ENCODE peak calls at places on chromosomes 4 and X, in six cellular contexts. H, D, K, S, A and G are unnamed samples.

GRCh38 chr4:98929341-98930267 is 671 bp upstream of the EIF4E start:
- DNase-seq in H (peak; percentile 98), D (peak; percentile 57), K (peak; percentile 39), S (peak; percentile 54), A (peak; percentile 68), G (peak; percentile 84)

GRCh38 chr4:25085621-25086020 is 54.9 kb upstream of the LGI2 start:
- DNase-seq in H (no peak), D (no peak), K (no peak), S (no peak), A (peak; percentile 19), G (no peak)

GRCh38 chrX:111719426-111720210 is 38.6 kb downstream of the ALG13 start:
- DNase-seq in H (peak; percentile 16), D (no peak), K (no peak), S (no peak), A (no peak), G (no peak)

GRCh38 chrX:154597221-154597620 is 12.3 kb downstream of the CTAG1A start:
- DNase-seq in H (no peak), D (no peak), K (no peak), S (no peak), A (no peak), G (no peak)

GRCh38 chr4:117400039-117400835 is 314.9 kb upstream of the TRAM1L1 start:
- DNase-seq in H (peak; percentile 77), D (no peak), K (no peak), S (no peak), A (no peak), G (no peak)

GRCh38 chrX:29470029-29470428 is 745.3 kb upstream of the MAGEB2 start:
- DNase-seq in H (peak; percentile 76), D (no peak), K (no peak), S (no peak), A (no peak), G (no peak)

GRCh38 chr4:109574443-109574850 is 14.4 kb downstream of the MCUB start:
- DNase-seq in H (no peak), D (no peak), K (no peak), S (no peak), A (no peak), G (no peak)

GRCh38 chrX:104370089-104370488 is 115.4 kb upstream of the ESX1 start:
- DNase-seq in H (no peak), D (no peak), K (no peak), S (no peak), A (no peak), G (no peak)

GRCh38 chrX:42778096-42778495 is at the start of gene PPP1R2C:
- DNase-seq in H (no peak), D (no peak), K (no peak), S (no peak), A (peak; percentile 44), G (no peak)

GRCh38 chr4:84498203-84499026 is 677 bp downstream of the NKX6-1 start:
- DNase-seq in H (peak; percentile 7), D (no peak), K (no peak), S (no peak), A (peak; percentile 88), G (no peak)

GRCh38 chr4:98969813-98970212 is 25.7 kb upstream of the METAP1 start:
- DNase-seq in H (no peak), D (no peak), K (no peak), S (no peak), A (no peak), G (no peak)

GRCh38 chrX:3271485-3272186 is 74.8 kb downstream of the MXRA5 start:
- DNase-seq in H (peak; percentile 74), D (no peak), K (no peak), S (no peak), A (no peak), G (no peak)

GRCh38 chr4:19026281-19026680 is 1004.7 kb upstream of the LCORL start:
- DNase-seq in H (no peak), D (no peak), K (no peak), S (no peak), A (no peak), G (peak; percentile 56)

GRCh38 chr4:73257995-73258667 is 467 bp downstream of the ANKRD17 start:
- DNase-seq in H (peak; percentile 32), D (no peak), K (no peak), S (no peak), A (no peak), G (no peak)

GRCh38 chr4:128354205-128354821 is 66.7 kb upstream of the PGRMC2 start:
- DNase-seq in H (peak; percentile 97), D (no peak), K (no peak), S (no peak), A (no peak), G (no peak)

DNA sequence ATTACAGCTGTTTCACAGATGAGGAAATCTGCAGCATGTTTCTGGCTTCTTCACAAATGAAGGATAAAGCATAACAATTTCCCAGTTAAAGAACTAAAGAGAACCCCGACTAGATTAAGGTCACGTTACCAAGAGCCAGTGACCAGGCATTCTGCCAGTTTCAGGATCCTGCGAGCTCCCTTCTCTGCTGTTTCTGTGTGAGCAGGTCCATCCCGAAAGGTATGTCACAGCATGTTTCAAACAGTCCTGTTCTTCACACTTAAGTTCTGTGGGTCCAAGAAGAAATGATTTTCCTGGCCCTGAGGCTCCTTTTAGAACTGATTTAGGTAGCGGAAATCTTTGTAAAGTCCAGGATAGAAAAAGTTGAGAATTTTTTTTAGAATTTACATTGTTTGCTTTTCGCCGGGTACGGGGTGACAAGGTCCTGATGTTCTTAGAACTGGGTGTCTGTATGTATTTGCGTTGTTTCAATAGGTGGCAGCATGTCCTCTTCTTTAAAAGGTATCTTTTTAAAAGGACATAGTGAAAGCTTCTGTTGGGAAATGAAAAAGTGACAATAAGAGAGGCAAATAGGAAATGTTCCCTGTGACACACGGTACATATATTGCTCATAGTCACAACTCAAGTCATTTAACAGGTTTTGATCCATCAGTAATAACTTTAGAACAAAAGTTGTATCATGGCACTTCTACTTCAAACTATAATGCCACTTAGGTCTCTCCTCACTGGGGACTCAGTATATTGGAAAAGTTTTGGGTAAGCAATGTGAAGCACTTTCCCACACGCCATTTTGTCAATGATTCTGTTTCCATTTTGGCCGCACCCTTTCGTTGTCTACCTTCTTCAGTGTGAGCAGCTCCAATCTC is 18.4 kb downstream of the IL21 start:
- DNase-seq in H (peak; percentile 54), D (no peak), K (no peak), S (no peak), A (no peak), G (no peak)
- TF ChIP-seq CTCF in H (peak; percentile 54), D (no peak), K (peak; percentile 41), S (peak; percentile 11), A (peak; percentile 46), G (peak; percentile 12)

DNA sequence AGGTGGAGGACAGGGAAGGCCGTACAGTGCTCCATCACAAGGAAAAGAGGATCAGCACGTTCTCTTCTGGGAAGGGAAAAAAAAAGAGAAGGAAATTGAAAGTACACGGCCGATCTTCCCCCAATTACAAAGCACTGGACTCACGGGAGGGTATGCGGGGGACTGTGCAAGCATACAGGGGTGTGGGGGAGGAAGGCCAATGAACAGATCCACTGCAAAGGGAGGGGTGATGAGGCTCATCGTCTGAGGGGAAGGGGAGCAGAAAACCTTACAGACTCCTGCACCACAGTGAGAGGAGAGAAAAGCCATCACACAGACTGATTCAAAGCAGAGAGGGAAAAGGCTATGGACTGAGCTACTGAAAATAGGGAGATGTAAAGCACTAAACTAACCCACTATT is 1.1 kb downstream of the ELK1 start:
- DNase-seq in H (no peak), D (no peak), K (no peak), S (no peak), A (no peak), G (no peak)
- H3K27me3 ChIP-seq in H (no peaks in the 10 kb centered on the region), D (no peaks in the 10 kb centered on the region), K (no peaks in the 10 kb centered on the region), S (no peaks in the 10 kb centered on the region), A (no peaks in the 10 kb centered on the region), G (no peaks in the 10 kb centered on the region)

GRCh38 chr4:157128395-157128794 is 52.4 kb downstream of the GLRB start:
- DNase-seq in H (peak; percentile 52), D (no peak), K (no peak), S (no peak), A (no peak), G (no peak)
- TF ChIP-seq CTCF in H (peak; percentile 67), D (no peak), K (no peak), S (peak; percentile 36), A (no peak), G (peak; percentile 11)

GRCh38 chr4:13543091-13543581 is 1.2 kb downstream of the NKX3-2 start:
- DNase-seq in H (no peak), D (no peak), K (no peak), S (no peak), A (no peak), G (peak; percentile 73)

GRCh38 chr4:13545394-13545808 is 1.1 kb upstream of the NKX3-2 start:
- DNase-seq in H (no peak), D (no peak), K (no peak), S (no peak), A (no peak), G (no peak)

GRCh38 chr4:13543648-13544555 is at the start of gene NKX3-2:
- DNase-seq in H (peak; percentile 20), D (no peak), K (no peak), S (no peak), A (peak; percentile 87), G (peak; percentile 78)

GRCh38 chr4:13546374-13546854 is 2.1 kb upstream of the NKX3-2 start:
- DNase-seq in H (no peak), D (no peak), K (no peak), S (no peak), A (no peak), G (no peak)

GRCh38 chr4:13544556-13545393 is 467 bp upstream of the NKX3-2 start:
- DNase-seq in H (peak; percentile 64), D (no peak), K (no peak), S (no peak), A (peak; percentile 88), G (peak; percentile 97)
- H3K27me3 ChIP-seq in H (peaks cover 72% of the 10 kb centered on the region), D (peaks cover 67% of the 10 kb centered on the region), K (peaks cover 94% of the 10 kb centered on the region), S (peaks cover 92% of the 10 kb centered on the region), A (peaks cover 76% of the 10 kb centered on the region), G (peaks cover 79% of the 10 kb centered on the region)

GRCh38 chrX:12526296-12526695 is 264.9 kb upstream of the PRPS2 start:
- DNase-seq in H (no peak), D (no peak), K (no peak), S (no peak), A (no peak), G (no peak)
- TF ChIP-seq CTCF in H (no peak), D (no peak), K (no peak), S (no peak), A (no peak), G (no peak)

DNA sequence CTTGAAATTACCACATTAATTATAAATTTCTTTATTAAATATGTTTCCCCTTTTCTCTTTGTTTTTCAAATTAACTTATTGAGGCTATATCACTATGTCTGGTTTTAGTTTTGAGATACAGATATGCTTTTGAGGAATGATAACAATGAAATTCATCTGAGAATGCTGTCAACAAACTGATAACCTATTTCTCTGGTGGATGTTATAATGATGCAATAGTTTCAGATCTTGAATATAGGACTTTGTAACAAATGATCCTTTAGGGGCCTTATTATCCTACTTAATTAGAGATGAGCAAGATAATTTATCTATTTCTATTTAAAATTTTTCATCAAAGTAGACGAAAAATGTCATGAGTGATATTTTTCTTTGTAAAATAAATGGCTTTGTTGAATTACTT is 123.7 kb downstream of the MAGEB17 start:
- DNase-seq in H (no peak), D (no peak), K (no peak), S (no peak), A (no peak), G (no peak)
- H3K27me3 ChIP-seq in H (no peaks in the 10 kb centered on the region), D (no peaks in the 10 kb centered on the region), K (no peaks in the 10 kb centered on the region), S (peaks cover 19% of the 10 kb centered on the region), A (no peaks in the 10 kb centered on the region), G (no peaks in the 10 kb centered on the region)

DNA sequence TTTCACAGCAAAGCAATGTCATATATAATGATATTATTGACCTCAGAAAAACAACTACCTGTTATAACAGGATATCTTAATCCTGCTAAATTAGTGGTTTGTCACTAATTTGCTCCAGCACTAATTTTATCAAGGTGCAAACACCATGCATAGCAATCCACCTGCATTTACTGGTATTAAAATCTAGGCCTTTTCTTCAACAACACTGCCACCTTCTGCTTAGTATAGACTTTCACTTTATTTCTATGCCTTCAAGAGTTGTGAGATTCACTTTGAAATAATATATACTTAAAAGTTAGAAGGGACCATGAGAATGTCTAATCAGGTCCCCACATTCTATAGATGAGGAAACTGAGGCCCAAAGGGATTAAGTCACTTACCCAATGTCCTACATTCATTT is 82.1 kb upstream of the IQCM start:
- DNase-seq in H (peak; percentile 26), D (no peak), K (no peak), S (no peak), A (no peak), G (no peak)
- TF ChIP-seq CTCF in H (peak; percentile 59), D (no peak), K (no peak), S (peak; percentile 30), A (peak; percentile 17), G (no peak)